ENCODE peak calls at places on chromosome 20, in four cellular contexts. One of them, this sample, is unnamed.
A peak's percentile ranks its signal among the peaks of the same experiment; 100 is the strongest.

GRCh38 chr20:43349841-43350240 is 107.9 kb upstream of the SRSF6 start:
- DNase-seq in activated CD4-positive, alpha-beta T cell treated with anti-CD3 and anti-CD28 coated beads, Interleukin-2, amount 50 U/mL, for 1 hour: no peak
- DNase-seq in fibroblast of lung: no peak
- DNase-seq in sigmoid colon: no peak
- DNase-seq in this sample: no peak

GRCh38 chr20:46350986-46351267 is 42.6 kb upstream of the CDH22 start:
- DNase-seq in activated CD4-positive, alpha-beta T cell treated with anti-CD3 and anti-CD28 coated beads, Interleukin-2, amount 50 U/mL, for 1 hour: no peak
- DNase-seq in fibroblast of lung: no peak
- DNase-seq in sigmoid colon: no peak
- DNase-seq in this sample: no peak

GRCh38 chr20:58986968-58987517 is 6.0 kb downstream of the NELFCD start:
- DNase-seq in activated CD4-positive, alpha-beta T cell treated with anti-CD3 and anti-CD28 coated beads, Interleukin-2, amount 50 U/mL, for 1 hour: no peak
- DNase-seq in fibroblast of lung: no peak
- DNase-seq in sigmoid colon: peak; percentile 59
- DNase-seq in this sample: no peak

GRCh38 chr20:41339957-41340326 is 679 bp upstream of the LPIN3 start:
- DNase-seq in activated CD4-positive, alpha-beta T cell treated with anti-CD3 and anti-CD28 coated beads, Interleukin-2, amount 50 U/mL, for 1 hour: peak; percentile 85
- DNase-seq in fibroblast of lung: peak; percentile 34
- DNase-seq in sigmoid colon: peak; percentile 90
- DNase-seq in this sample: peak; percentile 90

GRCh38 chr20:25011831-25012241 is 19.3 kb upstream of the APMAP start:
- DNase-seq in activated CD4-positive, alpha-beta T cell treated with anti-CD3 and anti-CD28 coated beads, Interleukin-2, amount 50 U/mL, for 1 hour: no peak
- DNase-seq in fibroblast of lung: no peak
- DNase-seq in sigmoid colon: peak; percentile 56
- DNase-seq in this sample: no peak

GRCh38 chr20:46709459-46710148 is at the start of gene SLC2A10:
- DNase-seq in activated CD4-positive, alpha-beta T cell treated with anti-CD3 and anti-CD28 coated beads, Interleukin-2, amount 50 U/mL, for 1 hour: no peak
- DNase-seq in fibroblast of lung: peak; percentile 67
- DNase-seq in sigmoid colon: peak; percentile 85
- DNase-seq in this sample: peak; percentile 79

GRCh38 chr20:16007164-16007563 is 566.1 kb downstream of the KIF16B start:
- DNase-seq in activated CD4-positive, alpha-beta T cell treated with anti-CD3 and anti-CD28 coated beads, Interleukin-2, amount 50 U/mL, for 1 hour: no peak
- DNase-seq in fibroblast of lung: no peak
- DNase-seq in sigmoid colon: no peak
- DNase-seq in this sample: no peak

GRCh38 chr20:5039889-5040288 is 38.6 kb upstream of the SLC23A2 start:
- DNase-seq in activated CD4-positive, alpha-beta T cell treated with anti-CD3 and anti-CD28 coated beads, Interleukin-2, amount 50 U/mL, for 1 hour: no peak
- DNase-seq in fibroblast of lung: no peak
- DNase-seq in sigmoid colon: no peak
- DNase-seq in this sample: no peak

GRCh38 chr20:45792513-45793118 is 862 bp downstream of the DNTTIP1 start:
- DNase-seq in activated CD4-positive, alpha-beta T cell treated with anti-CD3 and anti-CD28 coated beads, Interleukin-2, amount 50 U/mL, for 1 hour: no peak
- DNase-seq in fibroblast of lung: no peak
- DNase-seq in sigmoid colon: no peak
- DNase-seq in this sample: no peak

GRCh38 chr20:5845686-5846651 is 95.8 kb downstream of the SHLD1 start:
- DNase-seq in activated CD4-positive, alpha-beta T cell treated with anti-CD3 and anti-CD28 coated beads, Interleukin-2, amount 50 U/mL, for 1 hour: no peak
- DNase-seq in fibroblast of lung: peak; percentile 34
- DNase-seq in sigmoid colon: no peak
- DNase-seq in this sample: no peak

GRCh38 chr20:37335642-37336368 is 10.1 kb upstream of the SRC start:
- DNase-seq in activated CD4-positive, alpha-beta T cell treated with anti-CD3 and anti-CD28 coated beads, Interleukin-2, amount 50 U/mL, for 1 hour: no peak
- DNase-seq in fibroblast of lung: peak; percentile 15
- DNase-seq in sigmoid colon: peak; percentile 64
- DNase-seq in this sample: no peak

GRCh38 chr20:40835321-40835720 is 146.3 kb upstream of the MAFB start:
- DNase-seq in activated CD4-positive, alpha-beta T cell treated with anti-CD3 and anti-CD28 coated beads, Interleukin-2, amount 50 U/mL, for 1 hour: no peak
- DNase-seq in fibroblast of lung: no peak
- DNase-seq in sigmoid colon: no peak
- DNase-seq in this sample: no peak

GRCh38 chr20:49183444-49183843 is 4.7 kb downstream of the STAU1 start:
- DNase-seq in activated CD4-positive, alpha-beta T cell treated with anti-CD3 and anti-CD28 coated beads, Interleukin-2, amount 50 U/mL, for 1 hour: no peak
- DNase-seq in fibroblast of lung: no peak
- DNase-seq in sigmoid colon: no peak
- DNase-seq in this sample: no peak

GRCh38 chr20:61599061-61599930 is 347.2 kb downstream of the CDH4 start:
- DNase-seq in activated CD4-positive, alpha-beta T cell treated with anti-CD3 and anti-CD28 coated beads, Interleukin-2, amount 50 U/mL, for 1 hour: no peak
- DNase-seq in fibroblast of lung: no peak
- DNase-seq in sigmoid colon: no peak
- DNase-seq in this sample: no peak